ENCODE peak calls at places on chromosomes 1 and 21, in five cellular contexts. F is esophagus squamous epithelium, M is AG04449, K is cardiac fibroblast, J is ovary. O is an unnamed sample.
A peak's percentile ranks its signal among the peaks of the same experiment; 100 is the strongest.

GRCh38 chr1:176241385-176242015 is 34.4 kb upstream of the COP1 start:
- DNase-seq in F (no peak), K (peak; percentile 94), M (peak; percentile 45), J (no peak), O (no peak)

GRCh38 chr1:111620412-111620971 is 903 bp downstream of the RAP1A start:
- DNase-seq in J (no peak), M (no peak), K (peak; percentile 29), F (no peak), O (no peak)

GRCh38 chr1:228404107-228404720 is 2.4 kb downstream of the TRIM11 start:
- DNase-seq in J (no peak), F (no peak), K (no peak), M (no peak), O (no peak)

GRCh38 chr21:20882462-20883415 is 115.5 kb upstream of the NCAM2 start:
- DNase-seq in J (no peak), F (no peak), M (no peak), K (peak; percentile 42), O (no peak)

GRCh38 chr1:211621471-211622198 is 42.7 kb upstream of the SLC30A1 start:
- DNase-seq in M (no peak), K (peak; percentile 35), J (no peak), F (no peak), O (no peak)

GRCh38 chr1:224542783-224543440 is 73.2 kb upstream of the CNIH3 start:
- DNase-seq in M (peak; percentile 90), J (no peak), F (no peak), K (peak; percentile 96), O (no peak)

GRCh38 chr1:214570442-214570841 is 19.0 kb upstream of the PTPN14 start:
- DNase-seq in K (peak; percentile 72), F (no peak), J (no peak), M (no peak), O (no peak)

GRCh38 chr1:202643397-202644218 is 66.6 kb downstream of the SYT2 start:
- DNase-seq in K (no peak), J (no peak), M (no peak), F (no peak), O (no peak)

GRCh38 chr1:11515403-11516300 is 36.7 kb downstream of the DISP3 start:
- DNase-seq in J (no peak), M (no peak), F (no peak), K (no peak), O (no peak)

GRCh38 chr1:159790237-159790917 is 9.6 kb downstream of the DUSP23 start:
- DNase-seq in F (no peak), M (no peak), K (peak; percentile 49), J (no peak), O (no peak)

GRCh38 chr1:15870421-15870820 is 22.9 kb downstream of the SPEN start:
- DNase-seq in F (no peak), K (peak; percentile 45), M (no peak), J (no peak), O (no peak)

GRCh38 chr1:157932082-157932481 is 61.4 kb upstream of the KIRREL1 start:
- DNase-seq in F (no peak), K (peak; percentile 63), J (no peak), M (no peak), O (no peak)

GRCh38 chr1:218930000-218930399 is 243.7 kb upstream of the LYPLAL1 start:
- DNase-seq in M (no peak), K (no peak), J (no peak), F (no peak), O (no peak)

GRCh38 chr21:33305344-33305671 is 19.5 kb upstream of the IFNAR1 start:
- DNase-seq in M (no peak), F (no peak), K (no peak), J (no peak), O (no peak)

GRCh38 chr1:53739109-53739681 is at the start of gene GLIS1:
- DNase-seq in K (peak; percentile 83), M (no peak), J (peak; percentile 82), F (no peak), O (peak; percentile 10)
- H3K4me3 ChIP-seq in K (peak within 1 kb of the TSS; percentile 69), M (peak within 1 kb of the TSS; percentile 82), J (peak within 1 kb of the TSS; percentile 46), F (peak within 1 kb of the TSS; percentile 63), O (peak within 1 kb of the TSS; percentile 59)

GRCh38 chr1:209989525-209989924 is 51.5 kb downstream of the SYT14 start:
- DNase-seq in F (no peak), J (no peak), K (peak; percentile 53), M (no peak), O (no peak)
- TF ChIP-seq CTCF in F (peak; percentile 17), J (no peak), K (peak; percentile 14), M (no peak), O (no peak)

DNA sequence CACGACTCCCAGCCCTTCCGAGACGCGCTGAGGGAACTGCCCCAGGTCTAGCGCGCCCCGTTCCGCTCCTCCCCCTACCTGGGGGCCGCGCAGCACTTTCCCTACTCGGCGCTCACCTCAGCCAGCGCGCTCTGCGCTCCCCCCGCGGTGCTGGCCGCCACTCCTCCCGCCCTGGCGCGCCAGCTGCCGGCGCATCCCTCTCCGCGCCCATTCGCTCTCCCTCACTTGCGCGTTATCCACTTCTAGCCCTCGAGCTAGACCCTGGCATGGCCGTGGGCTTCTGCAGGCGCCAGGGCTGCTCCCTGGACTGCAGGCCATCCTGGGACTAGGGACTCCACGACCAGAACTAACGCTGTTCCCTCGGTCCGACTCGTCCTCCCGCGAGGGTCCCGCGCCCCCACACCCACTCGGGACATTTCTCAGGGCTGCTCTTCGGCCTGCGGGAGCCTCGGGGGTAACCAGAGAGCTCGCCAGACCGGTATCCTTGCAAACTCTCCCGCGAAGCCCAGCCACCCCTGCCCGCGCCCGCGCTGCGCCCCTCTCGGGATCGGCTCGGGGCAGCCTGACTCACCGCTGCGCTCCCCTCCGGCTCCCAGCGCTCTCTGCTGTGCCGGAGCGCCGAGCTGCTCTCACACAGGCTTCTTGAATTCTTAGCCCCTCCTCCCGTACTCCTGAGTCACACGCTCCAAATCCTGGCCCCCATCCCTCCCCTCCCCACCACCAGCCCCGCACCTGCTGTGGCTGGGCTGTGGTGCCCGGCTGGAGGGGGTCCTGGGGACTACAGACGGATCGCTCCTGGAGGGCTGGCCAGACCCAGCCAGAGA is at the start of gene NGF:
- DNase-seq in K (peak; percentile 52), J (peak; percentile 81), M (no peak), F (no peak), O (no peak)
- H3K4me3 ChIP-seq in K (peak within 1 kb of the TSS; percentile 63), J (peak within 1 kb of the TSS; percentile 84), M (peak within 1 kb of the TSS; percentile 99), F (peak within 1 kb of the TSS; percentile 55), O (no peak within 1 kb of the TSS)

GRCh38 chr1:194273660-194274059 is 1087.2 kb upstream of the B3GALT2 start:
- DNase-seq in M (no peak), K (no peak), F (no peak), J (no peak), O (no peak)
- TF ChIP-seq CTCF in M (no peak), K (no peak), F (no peak), J (no peak), O (no peak)

GRCh38 chr1:30300669-30301068 is 422.7 kb downstream of the MATN1 start:
- DNase-seq in J (no peak), K (no peak), M (no peak), F (no peak), O (no peak)
- H3K4me3 ChIP-seq in J (no peak overlapping the region), K (no peak overlapping the region), M (no peak overlapping the region), F (no peak overlapping the region), O (no peak overlapping the region)

GRCh38 chr1:19028546-19029129 is 72.2 kb upstream of the IFFO2 start:
- DNase-seq in J (no peak), F (no peak), K (no peak), M (no peak), O (no peak)
- TF ChIP-seq CTCF in J (no peak), F (no peak), K (no peak), M (no peak), O (no peak)

DNA sequence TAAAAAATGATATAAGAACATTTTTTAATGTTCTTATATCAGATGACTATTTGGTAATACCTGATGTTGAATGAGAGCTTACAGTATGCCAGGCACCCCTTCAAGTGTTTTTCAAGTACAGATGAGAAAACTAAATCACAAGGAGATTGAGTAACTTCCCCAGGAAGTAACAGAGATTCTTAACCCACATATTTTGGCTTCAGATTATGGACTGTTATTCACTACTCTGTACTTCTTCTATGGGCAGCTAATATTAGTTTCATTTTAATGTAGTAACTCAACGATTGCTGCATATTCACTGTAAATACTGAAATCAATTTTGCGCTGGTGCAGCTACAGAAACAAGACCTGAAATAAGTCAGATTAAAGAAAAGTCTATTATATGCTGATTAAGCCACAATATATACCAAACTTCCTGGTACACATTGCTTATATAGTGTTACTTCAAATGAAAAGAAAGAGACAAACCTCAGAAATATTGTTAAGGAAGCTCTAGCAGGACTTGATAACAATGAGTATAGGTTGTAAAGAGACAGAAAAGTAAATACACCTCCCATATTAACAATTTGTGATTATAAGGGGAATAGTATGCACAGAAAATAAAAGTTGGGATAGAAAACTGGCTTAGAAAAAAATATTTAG is 19.7 kb downstream of the DPYD start:
- DNase-seq in K (peak; percentile 82), J (no peak), F (no peak), M (no peak), O (no peak)
- H3K4me3 ChIP-seq in K (peak overlapping the region; percentile 9), J (no peak overlapping the region), F (no peak overlapping the region), M (no peak overlapping the region), O (no peak overlapping the region)

DNA sequence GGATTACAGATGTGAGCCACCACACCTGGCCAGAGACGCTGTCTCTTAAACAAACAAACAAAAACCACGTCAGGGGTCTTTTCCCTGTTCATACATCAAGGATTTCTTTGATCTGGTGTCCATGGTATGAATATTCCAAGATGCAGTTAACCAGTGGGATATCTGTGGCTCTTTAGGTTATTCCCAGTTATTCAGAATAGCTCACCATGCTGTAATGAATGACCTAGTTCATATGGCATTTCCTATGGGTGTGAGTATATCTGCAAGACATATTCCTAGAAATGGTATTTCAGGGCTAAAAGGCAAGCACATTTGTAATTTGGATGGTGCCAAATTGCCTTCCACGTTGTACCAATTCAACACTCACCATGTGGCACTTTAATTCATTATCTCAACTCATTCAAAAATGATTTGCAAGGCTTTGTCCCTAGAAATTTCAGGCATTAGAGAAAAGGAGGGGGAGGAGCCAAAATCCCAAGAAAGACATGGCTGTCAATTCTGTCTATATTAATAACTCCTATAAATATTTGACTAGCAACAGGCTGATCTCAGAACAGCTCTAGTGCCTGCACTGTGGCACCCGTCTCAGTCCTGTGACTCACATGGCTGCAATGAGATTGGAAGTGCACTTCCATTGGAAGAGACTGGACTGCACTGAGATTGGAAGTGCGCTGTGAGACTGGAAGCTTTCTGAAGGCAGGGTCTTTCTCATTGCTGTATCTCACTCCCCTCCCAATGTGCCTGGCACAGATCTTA is 6.0 kb upstream of the STMN1 start:
- DNase-seq in F (no peak), K (peak; percentile 85), J (no peak), M (peak; percentile 52), O (no peak)
- TF ChIP-seq CTCF in F (no peak), K (no peak), J (no peak), M (no peak), O (no peak)

O was measured in GM12864.